ENCODE peak calls at places on chromosomes 4 and X, in four cellular contexts. Y is pancreas, H is fibroblast of the aortic adventitia, G is fibroblast of lung. A is an unnamed sample.

GRCh38 chr4:40613456-40613855 is 16.2 kb downstream of the RBM47 start:
- DNase-seq in Y (no peak), H (peak), G (no peak), A (no peak)

GRCh38 chrX:134287356-134287755 is 50.4 kb downstream of the CCDC160 start:
- DNase-seq in Y (no peak), H (no peak), G (no peak), A (no peak)

GRCh38 chr4:139665690-139666529 is at the start of gene MGST2:
- DNase-seq in Y (peak), H (peak), G (peak), A (peak)

GRCh38 chr4:186623546-186623945 is 68.2 kb upstream of the MTNR1A start:
- DNase-seq in Y (no peak), H (no peak), G (no peak), A (no peak)

GRCh38 chr4:169282429-169283113 is 11.8 kb upstream of the SH3RF1 start:
- DNase-seq in Y (no peak), H (no peak), G (no peak), A (peak)

GRCh38 chrX:13507893-13508292 is 61.5 kb upstream of the EGFL6 start:
- DNase-seq in Y (no peak), H (no peak), G (no peak), A (no peak)

GRCh38 chr4:122577808-122578781 is 42.8 kb downstream of the IL21 start:
- DNase-seq in Y (no peak), H (peak), G (peak), A (no peak)

GRCh38 chrX:48531359-48531954 is 8.1 kb upstream of the TBC1D25 start:
- DNase-seq in Y (no peak), H (peak), G (peak), A (peak)

GRCh38 chrX:53084043-53084570 is 1.9 kb downstream of the TSPYL2 start:
- DNase-seq in Y (no peak), H (no peak), G (no peak), A (no peak)

DNA sequence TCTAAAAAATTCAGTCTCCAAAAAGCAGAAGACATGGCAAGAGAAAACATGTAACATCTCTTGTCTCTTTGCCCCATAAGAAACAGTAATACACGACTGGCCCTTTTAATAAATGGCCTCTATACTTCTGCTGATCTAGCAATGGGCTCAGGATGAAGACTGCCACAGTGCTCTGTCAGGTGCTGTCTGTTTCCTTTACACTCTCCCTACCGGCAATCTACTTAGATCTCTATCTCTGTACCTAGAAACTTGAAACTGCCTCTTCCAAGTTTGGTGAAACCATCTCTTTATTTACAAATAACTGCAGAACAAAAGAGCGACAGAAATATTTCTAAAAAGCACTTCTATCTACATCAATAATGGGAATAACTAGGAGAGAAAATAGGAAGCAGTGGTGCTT is 685.2 kb upstream of the INTU start:
- DNase-seq in Y (no peak), H (no peak), G (no peak), A (no peak)
- H3K4me3 ChIP-seq in Y (no peak), H (no peak), G (no peak), A (no peak)

GRCh38 chr4:6085028-6085942 is 67.1 kb upstream of the C4orf50 start:
- DNase-seq in Y (no peak), H (no peak), G (no peak), A (no peak)

GRCh38 chr4:6085943-6086628 is 67.9 kb upstream of the C4orf50 start:
- DNase-seq in Y (no peak), H (no peak), G (no peak), A (no peak)

GRCh38 chr4:6088950-6089349 is 70.7 kb upstream of the C4orf50 start:
- DNase-seq in Y (no peak), H (no peak), G (no peak), A (no peak)

GRCh38 chr4:6090936-6091335 is 72.7 kb upstream of the C4orf50 start:
- DNase-seq in Y (no peak), H (no peak), G (no peak), A (no peak)

DNA sequence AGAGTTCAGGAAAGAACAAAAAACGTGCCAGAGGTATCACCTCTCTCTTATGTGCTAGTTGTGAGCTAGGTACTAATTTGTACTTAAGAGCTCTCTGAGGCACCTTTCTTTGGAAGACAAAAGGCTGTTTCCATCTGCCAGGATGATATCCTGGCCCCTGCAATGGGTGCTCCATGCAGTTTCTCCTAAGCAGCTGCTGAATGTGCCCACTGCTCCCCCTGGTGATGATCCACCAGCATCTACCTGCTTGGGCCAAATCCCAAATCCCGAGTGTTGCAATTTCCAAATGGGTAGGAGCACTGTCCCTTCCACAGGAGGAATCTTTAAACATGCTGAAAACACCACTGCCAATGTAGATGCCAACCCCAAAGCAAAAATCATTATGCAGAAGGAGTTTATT is 69.4 kb upstream of the C4orf50 start:
- DNase-seq in Y (no peak), H (peak), G (no peak), A (no peak)
- TF ChIP-seq CTCF in Y (peak), H (no peak), G (no peak), A (peak)

GRCh38 chrX:40090050-40090804 is 7.5 kb downstream of the BCOR start:
- DNase-seq in Y (peak), H (no peak), G (no peak), A (peak)
- H3K4me3 ChIP-seq in Y (peak), H (peak), G (peak), A (peak)

DNA sequence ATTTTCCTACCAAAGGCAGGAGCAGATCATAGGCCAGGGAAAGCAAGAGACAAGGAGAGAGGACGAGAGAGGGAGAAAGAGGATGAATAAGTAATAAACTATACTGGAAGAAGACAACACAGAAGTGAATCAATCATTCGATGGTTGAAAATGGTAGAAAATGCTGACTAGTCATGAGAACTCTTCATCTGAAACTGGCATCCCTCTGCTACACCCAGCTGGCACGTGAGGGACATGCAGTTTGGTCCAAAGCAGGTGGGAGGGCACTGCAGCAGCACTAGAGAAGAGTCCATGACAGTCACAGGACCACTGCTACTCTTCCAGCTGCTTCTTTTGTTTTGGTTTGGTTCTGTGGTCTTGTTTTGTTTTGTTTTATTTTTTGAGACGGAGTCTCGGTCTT is 74.1 kb downstream of the AFAP1 start:
- DNase-seq in Y (no peak), H (no peak), G (no peak), A (no peak)
- TF ChIP-seq CTCF in Y (no peak), H (no peak), G (no peak), A (no peak)

DNA sequence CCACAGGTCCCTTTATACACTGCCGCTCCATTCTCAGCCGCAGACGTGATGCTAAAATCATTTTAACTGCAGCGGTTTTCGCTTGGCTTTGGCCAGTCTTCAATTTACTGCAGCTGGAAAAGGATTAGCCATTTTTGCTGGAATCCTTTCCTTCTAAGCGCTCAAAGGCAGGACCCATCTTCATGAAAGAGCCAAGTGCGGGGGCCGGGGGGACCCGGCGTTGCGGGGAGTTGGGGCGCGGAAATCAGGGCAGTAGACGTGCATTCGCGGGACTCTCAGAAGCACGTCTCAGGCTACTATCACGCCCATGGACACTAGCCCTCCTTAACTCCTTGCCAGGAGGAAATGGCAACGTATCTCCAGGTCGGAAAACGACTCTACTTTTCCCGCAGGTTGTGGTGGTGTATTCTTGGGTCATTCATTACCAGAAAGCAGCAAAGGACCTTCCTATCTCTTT is 1.7 kb upstream of the PCDH10 start:
- DNase-seq in Y (no peak), H (no peak), G (no peak), A (peak)
- H3K4me3 ChIP-seq in Y (no peak), H (peak), G (peak), A (peak)

GRCh38 chrX:80246273-80246672 is 174.0 kb upstream of the TENT5D start:
- DNase-seq in Y (no peak), H (peak), G (no peak), A (no peak)
- TF ChIP-seq CTCF in Y (no peak), H (no peak), G (no peak), A (no peak)

DNA sequence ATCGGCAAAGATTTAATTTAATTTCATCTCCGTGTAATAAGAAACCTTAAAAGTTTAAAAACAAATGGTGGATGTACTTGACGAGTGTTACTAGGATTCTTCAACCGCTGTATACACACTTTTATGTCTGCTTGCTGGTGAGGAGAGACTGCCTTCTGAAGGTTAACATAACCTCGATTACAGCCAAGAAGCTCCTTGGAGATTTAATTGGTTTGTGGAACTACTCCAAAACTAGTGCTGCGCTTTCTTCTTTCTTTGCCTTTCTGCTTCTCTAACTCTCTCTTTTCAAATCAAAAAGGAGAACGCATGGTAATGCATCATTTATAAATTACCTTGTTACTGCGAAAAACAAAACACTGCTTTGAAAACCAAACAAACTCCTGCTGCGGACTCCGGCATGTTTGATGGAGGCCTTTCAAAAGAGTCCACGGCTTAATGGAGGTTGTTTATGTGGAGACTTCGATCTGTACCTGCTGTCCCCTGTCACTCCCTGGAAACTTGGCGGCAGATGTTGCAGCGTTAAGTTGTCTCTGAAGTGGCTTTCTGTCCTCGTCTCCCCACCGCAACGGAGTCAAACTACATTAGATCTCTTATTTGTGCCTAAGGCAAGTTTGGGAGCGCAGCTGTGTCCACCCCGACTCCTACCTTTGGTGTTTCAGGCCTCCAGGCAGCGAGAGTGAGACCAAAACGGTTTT is 108.9 kb downstream of the ANTXR2 start:
- DNase-seq in Y (no peak), H (no peak), G (no peak), A (no peak)
- H3K4me3 ChIP-seq in Y (no peak), H (no peak), G (no peak), A (no peak)

DNA sequence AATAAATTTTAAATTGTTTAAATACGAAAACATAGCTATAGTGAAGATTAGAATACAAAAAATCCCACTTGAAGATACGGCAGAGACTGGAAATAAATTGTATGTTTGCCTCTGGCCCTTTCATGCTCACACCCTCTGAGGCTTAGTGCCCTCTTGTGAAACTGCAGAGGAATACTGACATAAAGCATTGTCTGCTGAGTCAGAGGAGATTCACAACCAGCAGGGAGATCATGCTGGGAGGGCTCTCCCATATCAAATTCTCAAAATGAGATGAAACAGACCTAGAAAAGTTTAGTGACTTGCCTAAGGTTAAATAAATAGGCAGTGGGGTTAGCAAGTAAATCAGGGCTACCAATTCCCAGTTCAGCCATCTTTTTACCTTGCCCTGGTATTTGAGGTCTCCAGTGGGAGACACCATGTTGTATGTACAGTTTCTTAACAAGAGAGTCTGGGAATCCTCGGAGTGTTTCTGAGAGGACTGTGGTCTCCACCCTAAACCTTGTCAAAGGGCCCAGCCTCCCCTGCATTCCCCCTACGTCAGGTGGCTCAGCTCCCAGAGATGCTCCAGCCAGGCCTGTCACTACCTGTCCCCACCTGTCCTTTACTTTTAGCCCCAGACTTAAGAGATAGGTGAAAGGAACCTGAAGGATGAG is 581.4 kb upstream of the DIPK2B start:
- DNase-seq in Y (no peak), H (peak), G (peak), A (peak)
- TF ChIP-seq CTCF in Y (no peak), H (peak), G (peak), A (peak)

GRCh38 chr4:112626228-112626627 is 10.5 kb downstream of the ZGRF1 start:
- DNase-seq in Y (no peak), H (no peak), G (no peak), A (no peak)
- H3K4me3 ChIP-seq in Y (no peak), H (no peak), G (no peak), A (no peak)

GRCh38 chr4:627751-628150 is 2.4 kb downstream of the PDE6B start:
- DNase-seq in Y (no peak), H (no peak), G (no peak), A (no peak)

GRCh38 chr4:628821-629635 is 3.7 kb downstream of the PDE6B start:
- DNase-seq in Y (no peak), H (no peak), G (no peak), A (no peak)

GRCh38 chr4:627347-627746 is 2.0 kb downstream of the PDE6B start:
- DNase-seq in Y (no peak), H (no peak), G (no peak), A (no peak)

GRCh38 chr4:629636-629915 is 4.2 kb downstream of the PDE6B start:
- DNase-seq in Y (no peak), H (no peak), G (no peak), A (no peak)

DNA sequence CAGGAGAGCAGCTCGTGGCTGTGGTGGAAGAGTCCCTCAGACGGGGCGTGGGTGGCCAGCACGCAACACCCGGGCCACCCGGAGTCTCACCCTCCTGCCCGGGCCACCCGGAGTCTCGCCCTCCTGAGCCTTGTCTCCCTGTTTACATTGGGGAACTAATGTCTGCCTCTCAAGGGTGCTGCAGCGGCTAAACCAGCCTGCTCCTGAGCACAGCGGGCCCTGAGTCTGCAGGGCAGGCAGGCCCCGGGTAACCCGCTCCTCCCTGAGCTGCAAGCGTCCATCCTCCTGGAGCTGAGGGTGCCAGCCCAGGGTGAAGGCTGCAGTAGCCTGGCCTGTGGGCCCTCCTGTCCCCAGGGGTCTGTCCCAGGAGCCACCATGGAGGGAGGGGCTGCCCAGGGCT is 3.0 kb downstream of the PDE6B start:
- DNase-seq in Y (no peak), H (no peak), G (no peak), A (no peak)
- TF ChIP-seq CTCF in Y (no peak), H (no peak), G (no peak), A (no peak)

A was measured in foreskin fibroblast.